ENCODE peak calls at places on chromosomes 7 and 10, in six cellular contexts. V is left ventricle myocardium inferior, A is left ventricle myocardium superior, R is midbrain, P is T-helper 17 cell, Z is endothelial cell. G is an unnamed sample.

GRCh38 chr7:94391716-94392390 is 2.8 kb upstream of the COL1A2 start:
- DNase-seq in R (no peak), P (no peak), A (peak; percentile 51), V (peak; percentile 43), Z (no peak), G (peak; percentile 34)

GRCh38 chr10:119770928-119771327 is 45.1 kb downstream of the INPP5F start:
- DNase-seq in R (no peak), P (no peak), A (no peak), V (no peak), Z (no peak), G (no peak)

GRCh38 chr10:19791032-19791431 is 25.2 kb upstream of the PLXDC2 start:
- DNase-seq in A (no peak), P (no peak), Z (no peak), V (no peak), R (no peak), G (no peak)

GRCh38 chr10:104127411-104127810 is 5.4 kb downstream of the SFR1 start:
- DNase-seq in R (peak; percentile 36), Z (no peak), P (no peak), V (no peak), A (no peak), G (peak; percentile 62)

GRCh38 chr10:91536101-91536500 is 96.8 kb downstream of the PPP1R3C start:
- DNase-seq in A (peak; percentile 60), Z (no peak), P (no peak), V (peak; percentile 39), R (no peak), G (no peak)

GRCh38 chr10:90885176-90885575 is 13.4 kb downstream of the RPP30 start:
- DNase-seq in V (no peak), Z (no peak), A (no peak), R (no peak), P (no peak), G (no peak)

GRCh38 chr10:84007482-84007881 is 131.8 kb upstream of the GHITM start:
- DNase-seq in R (no peak), V (no peak), Z (no peak), P (no peak), A (no peak), G (no peak)

GRCh38 chr10:33114451-33114944 is 156.5 kb upstream of the ITGB1 start:
- DNase-seq in V (no peak), P (no peak), A (no peak), Z (no peak), R (no peak), G (no peak)

GRCh38 chr7:92836489-92837213 is at the start of gene CDK6:
- DNase-seq in Z (peak; percentile 78), V (peak; percentile 64), R (no peak), A (peak; percentile 74), P (peak; percentile 44), G (peak; percentile 67)

GRCh38 chr7:142770720-142771352 is at the start of gene PRSS2:
- DNase-seq in V (no peak), R (no peak), A (no peak), Z (peak; percentile 10), P (no peak), G (no peak)

GRCh38 chr7:22980422-22980821 is 33.5 kb downstream of the HYCC1 start:
- DNase-seq in A (no peak), R (no peak), Z (no peak), V (no peak), P (no peak), G (no peak)

GRCh38 chr10:87761153-87761552 is 56.9 kb downstream of the ATAD1 start:
- DNase-seq in V (no peak), P (no peak), Z (no peak), R (no peak), A (no peak), G (no peak)